ENCODE peak calls at places on chromosome 12, in nine cellular contexts. Q is activated T-helper 9 cell treated with anti-CD3 and anti-CD28 coated beads, Interleukin-2, amount 50 U/mL, for 16 hours; W is stimulated activated CD8-positive, alpha-beta memory T cell treated with anti-CD3 and anti-CD28 coated beads, Interleukin-12 subunit alpha, Interleukin-12 subunit beta, amount 100 ng/mL, for 4 hours; A is NCI-H1694 treated with DMSO at 0.1 percent for 48 hours; N is right cardiac atrium; M is activated naive CD4-positive, alpha-beta T cell treated with anti-CD3 and anti-CD28 coated beads for 36 hours; R is activated T-helper 1 cell treated with anti-CD3 and anti-CD28 coated beads, Interleukin-2, amount 50 U/mL, for 16 hours; P is bronchial epithelial cell; U is GM04503. B is an unnamed sample.
A peak's percentile ranks its signal among the peaks of the same experiment; 100 is the strongest.

GRCh38 chr12:50033317-50033679 is 8.0 kb upstream of the RACGAP1 start:
- DNase-seq in Q (no peak), W (no peak), A (no peak), N (no peak), M (no peak), R (no peak), P (no peak), U (no peak), B (no peak)

GRCh38 chr12:25694072-25694471 is 141.0 kb upstream of the LMNTD1 start:
- DNase-seq in Q (no peak), W (no peak), A (no peak), N (peak; percentile 52), M (no peak), R (no peak), P (peak; percentile 6), U (peak; percentile 53), B (no peak)

GRCh38 chr12:100185361-100185894 is 15.2 kb upstream of the ACTR6 start:
- DNase-seq in Q (no peak), W (no peak), A (no peak), N (peak; percentile 59), M (no peak), R (no peak), P (no peak), U (no peak), B (no peak)

GRCh38 chr12:47075192-47076084 is 4.0 kb upstream of the PCED1B start:
- DNase-seq in Q (no peak), W (no peak), A (no peak), N (no peak), M (no peak), R (no peak), P (no peak), U (no peak), B (no peak)

GRCh38 chr12:64392221-64392620 is 1.7 kb upstream of the C12orf56 start:
- DNase-seq in Q (no peak), W (no peak), A (no peak), N (no peak), M (peak; percentile 23), R (no peak), P (peak; percentile 56), U (no peak), B (no peak)

GRCh38 chr12:109065154-109065852 is 12.9 kb downstream of the USP30 start:
- DNase-seq in Q (no peak), W (no peak), A (no peak), N (no peak), M (no peak), R (no peak), P (no peak), U (no peak), B (no peak)

GRCh38 chr12:41907550-41907949 is 237.1 kb downstream of the GXYLT1 start:
- DNase-seq in Q (no peak), W (no peak), A (no peak), N (no peak), M (no peak), R (no peak), P (no peak), U (no peak), B (no peak)

GRCh38 chr12:2306686-2307249 is 254.0 kb downstream of the CACNA1C start:
- DNase-seq in Q (no peak), W (no peak), A (no peak), N (no peak), M (no peak), R (no peak), P (no peak), U (no peak), B (no peak)

GRCh38 chr12:17666641-17667324 is 423.2 kb downstream of the RERGL start:
- DNase-seq in Q (no peak), W (no peak), A (no peak), N (no peak), M (no peak), R (no peak), P (no peak), U (no peak), B (no peak)

GRCh38 chr12:51653431-51653830 is 62.4 kb downstream of the SCN8A start:
- DNase-seq in Q (no peak), W (no peak), A (no peak), N (no peak), M (no peak), R (no peak), P (no peak), U (no peak), B (no peak)

GRCh38 chr12:65229441-65229840 is 49.0 kb upstream of the MSRB3 start:
- DNase-seq in Q (no peak), W (no peak), A (no peak), N (no peak), M (no peak), R (no peak), P (peak; percentile 80), U (peak; percentile 9), B (no peak)

GRCh38 chr12:76901628-76902386 is 23.0 kb upstream of the CSRP2 start:
- DNase-seq in Q (no peak), W (no peak), A (no peak), N (no peak), M (no peak), R (no peak), P (no peak), U (no peak), B (no peak)